ENCODE peak calls at places on chromosomes 4 and X, in seven cellular contexts. Z is T-helper 2 cell; R is stimulated activated CD4-positive, alpha-beta T cell treated with anti-CD3 and anti-CD28 coated beads, Interleukin-15, amount 100 ng/mL, for 24 hours; N is Caki2; L is substantia nigra; E is RPMI8226; H is endodermal cell. J is an unnamed sample.

GRCh38 chr4:118417325-118417724 is 64.5 kb upstream of the PRSS12 start:
- DNase-seq in Z (no peak), R (no peak), N (no peak), L (no peak), E (no peak), H (no peak), J (no peak)

GRCh38 chr4:48668254-48669017 is 111.6 kb downstream of the FRYL start:
- DNase-seq in Z (no peak), R (no peak), N (no peak), L (no peak), E (no peak), H (no peak), J (no peak)

GRCh38 chrX:6683353-6683752 is 148.4 kb upstream of the VCX3A start:
- DNase-seq in Z (no peak), R (no peak), N (no peak), L (no peak), E (no peak), H (no peak), J (no peak)

GRCh38 chr4:145904413-145905177 is 34.0 kb downstream of the ZNF827 start:
- DNase-seq in Z (no peak), R (no peak), N (no peak), L (no peak), E (no peak), H (no peak), J (no peak)

GRCh38 chr4:7392438-7393374 is 42.0 kb downstream of the PSAPL1 start:
- DNase-seq in Z (no peak), R (no peak), N (no peak), L (no peak), E (no peak), H (peak; percentile 54), J (no peak)

GRCh38 chr4:8735236-8736082 is 136.2 kb downstream of the HMX1 start:
- DNase-seq in Z (no peak), R (no peak), N (no peak), L (no peak), E (no peak), H (no peak), J (no peak)

GRCh38 chr4:11765849-11766453 is 337.3 kb upstream of the HS3ST1 start:
- DNase-seq in Z (no peak), R (peak; percentile 14), N (peak; percentile 28), L (no peak), E (peak; percentile 31), H (peak; percentile 65), J (no peak)

GRCh38 chr4:8334786-8335460 is 65.4 kb downstream of the HTRA3 start:
- DNase-seq in Z (no peak), R (no peak), N (no peak), L (no peak), E (no peak), H (peak; percentile 19), J (no peak)

GRCh38 chrX:154596290-154596929 is 11.5 kb downstream of the CTAG1A start:
- DNase-seq in Z (no peak), R (no peak), N (peak; percentile 81), L (no peak), E (no peak), H (peak; percentile 86), J (no peak)

GRCh38 chr4:145557720-145558119 is 61.5 kb upstream of the MMAA start:
- DNase-seq in Z (peak; percentile 13), R (peak; percentile 62), N (peak; percentile 19), L (no peak), E (peak; percentile 64), H (peak; percentile 89), J (peak; percentile 26)

GRCh38 chr4:145388043-145388442 is 93.6 kb upstream of the SMAD1 start:
- DNase-seq in Z (no peak), R (no peak), N (no peak), L (no peak), E (no peak), H (no peak), J (no peak)

GRCh38 chr4:124530464-124531077 is 182.0 kb downstream of the ANKRD50 start:
- DNase-seq in Z (no peak), R (no peak), N (no peak), L (no peak), E (no peak), H (no peak), J (no peak)

GRCh38 chrX:145609951-145610511 is 207.6 kb upstream of the SLITRK2 start:
- DNase-seq in Z (no peak), R (no peak), N (peak; percentile 72), L (no peak), E (no peak), H (no peak), J (no peak)

GRCh38 chr4:21002976-21003375 is 302.7 kb downstream of the PACRGL start:
- DNase-seq in Z (no peak), R (no peak), N (no peak), L (no peak), E (no peak), H (no peak), J (no peak)

GRCh38 chrX:118739577-118739976 is 12.2 kb downstream of the IL13RA1 start:
- DNase-seq in Z (no peak), R (no peak), N (no peak), L (no peak), E (no peak), H (no peak), J (no peak)

GRCh38 chr4:4327652-4328121 is 37.6 kb downstream of the ZBTB49 start:
- DNase-seq in Z (no peak), R (no peak), N (no peak), L (no peak), E (no peak), H (peak; percentile 95), J (no peak)

GRCh38 chr4:3336389-3337356 is 43.9 kb downstream of the RGS12 start:
- DNase-seq in Z (no peak), R (no peak), N (no peak), L (no peak), E (no peak), H (no peak), J (no peak)

GRCh38 chr4:78584863-78585576 is 33.5 kb downstream of the ANXA3 start:
- DNase-seq in Z (no peak), R (no peak), N (no peak), L (no peak), E (peak; percentile 74), H (no peak), J (no peak)

J was measured in head of caudate nucleus.